ENCODE peak calls at places on chromosomes 1 and 21, in seven cellular contexts. One of them, this sample, is unnamed. For H3K9me3, the result is how much of the 10 kb centered on the place peaks cover.

GRCh38 chr1:77536813-77537212 is 145.6 kb downstream of the ZZZ3 start:
- DNase-seq in lower lobe of right lung: no peak
- DNase-seq in CD4-positive, alpha-beta T cell: no peak
- DNase-seq in AG04450: peak
- DNase-seq in adipocyte: peak
- DNase-seq in right atrium auricular region: no peak
- DNase-seq in CD8-positive, alpha-beta memory T cell: no peak
- DNase-seq in this sample: no peak

GRCh38 chr1:57218487-57219079 is 205.3 kb downstream of the DAB1 start:
- DNase-seq in adipocyte: no peak
- DNase-seq in CD4-positive, alpha-beta T cell: no peak
- DNase-seq in CD8-positive, alpha-beta memory T cell: no peak
- DNase-seq in AG04450: no peak
- DNase-seq in lower lobe of right lung: no peak
- DNase-seq in right atrium auricular region: no peak
- DNase-seq in this sample: no peak

GRCh38 chr1:200625381-200625824 is 4.9 kb upstream of the KIF14 start:
- DNase-seq in CD4-positive, alpha-beta T cell: no peak
- DNase-seq in CD8-positive, alpha-beta memory T cell: no peak
- DNase-seq in lower lobe of right lung: no peak
- DNase-seq in AG04450: no peak
- DNase-seq in adipocyte: peak
- DNase-seq in right atrium auricular region: no peak
- DNase-seq in this sample: no peak

GRCh38 chr1:30749691-30750583 is 7.6 kb downstream of the LAPTM5 start:
- DNase-seq in CD8-positive, alpha-beta memory T cell: peak
- DNase-seq in adipocyte: no peak
- DNase-seq in AG04450: no peak
- DNase-seq in CD4-positive, alpha-beta T cell: peak
- DNase-seq in right atrium auricular region: no peak
- DNase-seq in lower lobe of right lung: no peak
- DNase-seq in this sample: no peak

GRCh38 chr1:74502432-74502831 is 10.0 kb downstream of the LRRC53 start:
- DNase-seq in AG04450: peak
- DNase-seq in lower lobe of right lung: no peak
- DNase-seq in right atrium auricular region: no peak
- DNase-seq in adipocyte: peak
- DNase-seq in CD4-positive, alpha-beta T cell: no peak
- DNase-seq in CD8-positive, alpha-beta memory T cell: no peak
- DNase-seq in this sample: peak

GRCh38 chr1:30872948-30873263 is 35.7 kb downstream of the SDC3 start:
- DNase-seq in AG04450: no peak
- DNase-seq in right atrium auricular region: no peak
- DNase-seq in CD8-positive, alpha-beta memory T cell: no peak
- DNase-seq in lower lobe of right lung: no peak
- DNase-seq in CD4-positive, alpha-beta T cell: no peak
- DNase-seq in adipocyte: no peak
- DNase-seq in this sample: no peak

GRCh38 chr1:85318217-85318616 is 41.8 kb upstream of the BCL10 start:
- DNase-seq in right atrium auricular region: no peak
- DNase-seq in CD8-positive, alpha-beta memory T cell: no peak
- DNase-seq in adipocyte: no peak
- DNase-seq in CD4-positive, alpha-beta T cell: no peak
- DNase-seq in lower lobe of right lung: no peak
- DNase-seq in AG04450: no peak
- DNase-seq in this sample: no peak

GRCh38 chr1:47993356-47993755 is 3.8 kb downstream of the TRABD2B start:
- DNase-seq in lower lobe of right lung: no peak
- DNase-seq in right atrium auricular region: no peak
- DNase-seq in adipocyte: no peak
- DNase-seq in AG04450: no peak
- DNase-seq in CD8-positive, alpha-beta memory T cell: no peak
- DNase-seq in CD4-positive, alpha-beta T cell: no peak
- DNase-seq in this sample: no peak

GRCh38 chr1:1402081-1402900 is 3.2 kb upstream of the CCNL2 start:
- DNase-seq in lower lobe of right lung: no peak
- DNase-seq in right atrium auricular region: no peak
- DNase-seq in AG04450: peak
- DNase-seq in CD8-positive, alpha-beta memory T cell: no peak
- DNase-seq in adipocyte: peak
- DNase-seq in CD4-positive, alpha-beta T cell: no peak
- DNase-seq in this sample: no peak

GRCh38 chr21:46455575-46456385 is 2.9 kb upstream of the DIP2A start:
- DNase-seq in adipocyte: peak
- DNase-seq in CD8-positive, alpha-beta memory T cell: no peak
- DNase-seq in right atrium auricular region: no peak
- DNase-seq in AG04450: no peak
- DNase-seq in CD4-positive, alpha-beta T cell: no peak
- DNase-seq in lower lobe of right lung: no peak
- DNase-seq in this sample: no peak

GRCh38 chr1:201895913-201896807 is 7.5 kb downstream of the SHISA4 start:
- DNase-seq in lower lobe of right lung: peak
- DNase-seq in right atrium auricular region: peak
- DNase-seq in adipocyte: peak
- DNase-seq in CD4-positive, alpha-beta T cell: peak
- DNase-seq in CD8-positive, alpha-beta memory T cell: peak
- DNase-seq in AG04450: peak
- DNase-seq in this sample: peak

GRCh38 chr1:204353213-204353910 is 6.4 kb downstream of the PLEKHA6 start:
- DNase-seq in AG04450: no peak
- DNase-seq in right atrium auricular region: no peak
- DNase-seq in CD8-positive, alpha-beta memory T cell: no peak
- DNase-seq in CD4-positive, alpha-beta T cell: no peak
- DNase-seq in adipocyte: no peak
- DNase-seq in lower lobe of right lung: no peak
- DNase-seq in this sample: no peak

GRCh38 chr1:212967767-212968166 is 17.4 kb downstream of the VASH2 start:
- DNase-seq in lower lobe of right lung: no peak
- DNase-seq in AG04450: no peak
- DNase-seq in adipocyte: peak
- DNase-seq in CD8-positive, alpha-beta memory T cell: no peak
- DNase-seq in right atrium auricular region: no peak
- DNase-seq in CD4-positive, alpha-beta T cell: no peak
- DNase-seq in this sample: no peak

GRCh38 chr21:28239345-28239744 is 753.3 kb downstream of the LTN1 start:
- DNase-seq in CD4-positive, alpha-beta T cell: no peak
- DNase-seq in CD8-positive, alpha-beta memory T cell: no peak
- DNase-seq in AG04450: no peak
- DNase-seq in right atrium auricular region: no peak
- DNase-seq in lower lobe of right lung: no peak
- DNase-seq in adipocyte: no peak
- DNase-seq in this sample: no peak
- H3K9me3 ChIP-seq in CD4-positive, alpha-beta T cell: under half
- H3K9me3 ChIP-seq in CD8-positive, alpha-beta memory T cell: under half
- H3K9me3 ChIP-seq in AG04450: under half
- H3K9me3 ChIP-seq in right atrium auricular region: under half
- H3K9me3 ChIP-seq in lower lobe of right lung: under half
- H3K9me3 ChIP-seq in adipocyte: under half
- H3K9me3 ChIP-seq in this sample: under half

DNA sequence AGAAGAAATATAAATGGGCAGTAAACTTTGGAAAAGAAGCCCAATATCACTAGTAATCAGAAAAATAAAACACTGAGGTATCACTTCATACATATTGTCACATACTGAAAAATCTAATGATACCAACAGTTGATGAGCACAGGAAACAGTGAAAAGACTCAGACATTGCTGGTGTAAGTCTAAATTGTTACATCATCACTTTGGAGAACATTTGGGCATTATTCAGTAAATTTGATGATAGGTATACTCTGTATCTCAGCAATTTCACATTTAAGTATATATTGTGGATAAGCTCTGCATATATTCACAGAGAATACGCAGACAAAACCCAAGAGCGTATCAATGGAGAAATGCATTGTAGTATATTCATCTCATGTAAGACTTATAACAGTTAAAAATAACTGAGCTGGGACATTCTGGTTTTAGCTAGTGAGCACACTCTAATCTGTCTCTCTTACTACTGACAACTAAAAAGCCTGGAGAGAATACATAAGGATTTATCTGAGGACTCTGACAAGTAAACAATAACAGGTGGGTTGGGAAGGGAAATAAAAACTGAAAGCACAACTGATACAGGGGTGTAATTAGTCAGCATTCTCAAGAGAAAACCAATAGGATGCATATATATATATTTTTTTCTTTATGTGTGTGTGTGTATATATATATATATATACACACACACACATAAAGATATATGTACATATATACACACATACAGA is 212.7 kb upstream of the JUN start:
- DNase-seq in CD8-positive, alpha-beta memory T cell: no peak
- DNase-seq in right atrium auricular region: no peak
- DNase-seq in lower lobe of right lung: no peak
- DNase-seq in CD4-positive, alpha-beta T cell: no peak
- DNase-seq in AG04450: no peak
- DNase-seq in adipocyte: no peak
- DNase-seq in this sample: no peak
- H3K9me3 ChIP-seq in CD8-positive, alpha-beta memory T cell: under half
- H3K9me3 ChIP-seq in right atrium auricular region: under half
- H3K9me3 ChIP-seq in lower lobe of right lung: under half
- H3K9me3 ChIP-seq in CD4-positive, alpha-beta T cell: under half
- H3K9me3 ChIP-seq in AG04450: under half
- H3K9me3 ChIP-seq in adipocyte: under half
- H3K9me3 ChIP-seq in this sample: under half

DNA sequence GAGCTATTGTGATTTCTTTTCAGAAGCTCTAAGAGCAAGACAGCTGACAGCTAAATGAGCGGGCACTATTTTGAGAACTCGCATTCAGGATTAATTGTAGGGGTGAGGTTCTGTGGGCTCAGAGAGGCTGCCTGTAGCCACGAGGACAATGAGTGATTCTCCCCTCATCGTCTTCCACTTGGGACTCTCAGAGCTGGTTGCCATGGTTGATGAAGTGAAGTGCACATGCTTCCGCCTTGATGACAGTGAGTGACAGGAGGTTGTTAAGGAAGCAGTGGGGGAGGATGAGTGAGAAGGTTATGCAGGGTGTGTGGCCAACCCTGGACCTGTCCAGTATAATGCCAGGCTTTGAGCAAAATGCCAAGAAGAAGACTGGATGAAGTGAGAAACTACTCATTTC is 341.7 kb downstream of the PCP4 start:
- DNase-seq in adipocyte: no peak
- DNase-seq in CD4-positive, alpha-beta T cell: no peak
- DNase-seq in AG04450: no peak
- DNase-seq in lower lobe of right lung: no peak
- DNase-seq in CD8-positive, alpha-beta memory T cell: no peak
- DNase-seq in right atrium auricular region: no peak
- DNase-seq in this sample: no peak
- H3K9me3 ChIP-seq in adipocyte: under half
- H3K9me3 ChIP-seq in CD4-positive, alpha-beta T cell: under half
- H3K9me3 ChIP-seq in AG04450: under half
- H3K9me3 ChIP-seq in lower lobe of right lung: under half
- H3K9me3 ChIP-seq in CD8-positive, alpha-beta memory T cell: under half
- H3K9me3 ChIP-seq in right atrium auricular region: under half
- H3K9me3 ChIP-seq in this sample: under half

DNA sequence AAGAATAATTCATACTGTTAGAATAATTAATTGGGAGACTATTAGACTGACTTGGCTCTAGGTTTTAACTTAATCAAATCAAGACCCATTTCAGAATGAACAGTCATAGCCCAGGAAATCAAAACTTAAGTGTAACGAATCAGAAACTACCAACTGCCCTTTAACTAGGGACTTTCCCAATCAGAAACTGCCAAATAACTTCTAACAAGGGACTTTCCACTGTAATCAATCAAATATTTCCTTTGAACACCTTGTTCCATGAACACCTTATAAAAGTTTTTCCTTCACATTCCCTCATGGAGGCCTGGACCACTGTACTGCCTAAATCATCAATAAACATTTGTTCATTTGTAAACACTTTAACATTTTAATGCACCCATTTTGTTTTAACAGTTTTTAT is 1054.7 kb upstream of the TMPRSS15 start:
- DNase-seq in CD4-positive, alpha-beta T cell: no peak
- DNase-seq in lower lobe of right lung: no peak
- DNase-seq in CD8-positive, alpha-beta memory T cell: no peak
- DNase-seq in adipocyte: no peak
- DNase-seq in AG04450: no peak
- DNase-seq in right atrium auricular region: no peak
- DNase-seq in this sample: no peak
- H3K9me3 ChIP-seq in CD4-positive, alpha-beta T cell: under half
- H3K9me3 ChIP-seq in lower lobe of right lung: under half
- H3K9me3 ChIP-seq in CD8-positive, alpha-beta memory T cell: under half
- H3K9me3 ChIP-seq in adipocyte: under half
- H3K9me3 ChIP-seq in AG04450: under half
- H3K9me3 ChIP-seq in right atrium auricular region: under half
- H3K9me3 ChIP-seq in this sample: under half

GRCh38 chr1:82219841-82220240 is 419.1 kb downstream of the ADGRL2 start:
- DNase-seq in CD4-positive, alpha-beta T cell: no peak
- DNase-seq in CD8-positive, alpha-beta memory T cell: no peak
- DNase-seq in AG04450: no peak
- DNase-seq in adipocyte: no peak
- DNase-seq in lower lobe of right lung: no peak
- DNase-seq in right atrium auricular region: no peak
- DNase-seq in this sample: no peak

GRCh38 chr1:82223091-82223490 is 422.4 kb downstream of the ADGRL2 start:
- DNase-seq in adipocyte: no peak
- DNase-seq in CD8-positive, alpha-beta memory T cell: no peak
- DNase-seq in lower lobe of right lung: no peak
- DNase-seq in AG04450: no peak
- DNase-seq in right atrium auricular region: no peak
- DNase-seq in CD4-positive, alpha-beta T cell: no peak
- DNase-seq in this sample: no peak

GRCh38 chr1:82226198-82226505 is 425.4 kb downstream of the ADGRL2 start:
- DNase-seq in right atrium auricular region: no peak
- DNase-seq in CD8-positive, alpha-beta memory T cell: no peak
- DNase-seq in lower lobe of right lung: no peak
- DNase-seq in adipocyte: peak
- DNase-seq in CD4-positive, alpha-beta T cell: no peak
- DNase-seq in AG04450: no peak
- DNase-seq in this sample: no peak

GRCh38 chr1:82225407-82226197 is 424.9 kb downstream of the ADGRL2 start:
- DNase-seq in right atrium auricular region: no peak
- DNase-seq in CD4-positive, alpha-beta T cell: no peak
- DNase-seq in lower lobe of right lung: no peak
- DNase-seq in adipocyte: peak
- DNase-seq in CD8-positive, alpha-beta memory T cell: no peak
- DNase-seq in AG04450: no peak
- DNase-seq in this sample: no peak

GRCh38 chr1:82220754-82221153 is 420.0 kb downstream of the ADGRL2 start:
- DNase-seq in adipocyte: no peak
- DNase-seq in CD4-positive, alpha-beta T cell: no peak
- DNase-seq in right atrium auricular region: no peak
- DNase-seq in AG04450: no peak
- DNase-seq in CD8-positive, alpha-beta memory T cell: no peak
- DNase-seq in lower lobe of right lung: no peak
- DNase-seq in this sample: no peak
- H3K9me3 ChIP-seq in adipocyte: under half
- H3K9me3 ChIP-seq in CD4-positive, alpha-beta T cell: under half
- H3K9me3 ChIP-seq in right atrium auricular region: under half
- H3K9me3 ChIP-seq in AG04450: under half
- H3K9me3 ChIP-seq in CD8-positive, alpha-beta memory T cell: under half
- H3K9me3 ChIP-seq in lower lobe of right lung: under half
- H3K9me3 ChIP-seq in this sample: under half

DNA sequence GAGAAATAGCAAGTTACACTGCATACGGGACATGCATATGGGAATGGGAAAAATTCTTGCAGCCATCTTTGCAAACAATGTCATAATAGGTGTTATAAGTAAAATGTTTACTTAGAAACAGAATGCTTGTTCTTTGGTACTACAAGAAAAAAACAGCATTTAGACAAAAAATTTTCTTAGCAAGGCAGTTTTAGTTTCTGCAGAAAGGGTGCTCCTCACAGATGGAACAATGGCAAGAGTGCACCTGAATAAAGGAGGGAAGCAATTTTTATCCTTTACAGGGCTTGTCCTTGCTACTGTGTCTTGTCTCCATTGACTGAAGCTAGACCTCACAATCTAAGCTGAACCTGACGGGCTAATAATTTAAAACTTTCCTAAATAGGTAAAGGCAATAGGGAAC is 79.2 kb upstream of the DESI2 start:
- DNase-seq in right atrium auricular region: no peak
- DNase-seq in CD4-positive, alpha-beta T cell: no peak
- DNase-seq in lower lobe of right lung: no peak
- DNase-seq in adipocyte: no peak
- DNase-seq in AG04450: no peak
- DNase-seq in CD8-positive, alpha-beta memory T cell: no peak
- DNase-seq in this sample: no peak
- H3K9me3 ChIP-seq in right atrium auricular region: half or more
- H3K9me3 ChIP-seq in CD4-positive, alpha-beta T cell: under half
- H3K9me3 ChIP-seq in lower lobe of right lung: half or more
- H3K9me3 ChIP-seq in adipocyte: half or more
- H3K9me3 ChIP-seq in AG04450: under half
- H3K9me3 ChIP-seq in CD8-positive, alpha-beta memory T cell: under half
- H3K9me3 ChIP-seq in this sample: under half